ENCODE peak calls at places on chromosomes 16 and 17, in nine cellular contexts. One of them, this sample, is unnamed.

GRCh38 chr17:50265690-50266306 is 8.5 kb upstream of the TMEM92 start:
- DNase-seq in kidney tubule cell: no peak
- DNase-seq in tibial artery: peak; percentile 65
- DNase-seq in sigmoid colon: no peak
- DNase-seq in nucleus accumbens: no peak
- DNase-seq in AG08396: peak; percentile 8
- DNase-seq in choroid plexus epithelial cell: no peak
- DNase-seq in posterior cingulate gyrus: peak; percentile 29
- DNase-seq in fibroblast of pulmonary artery: no peak
- DNase-seq in this sample: no peak

GRCh38 chr16:57753448-57754353 is 18.1 kb downstream of the KATNB1 start:
- DNase-seq in kidney tubule cell: no peak
- DNase-seq in tibial artery: no peak
- DNase-seq in sigmoid colon: no peak
- DNase-seq in nucleus accumbens: no peak
- DNase-seq in AG08396: no peak
- DNase-seq in choroid plexus epithelial cell: no peak
- DNase-seq in posterior cingulate gyrus: peak; percentile 79
- DNase-seq in fibroblast of pulmonary artery: no peak
- DNase-seq in this sample: no peak

GRCh38 chr17:37506678-37507077 is 17.0 kb downstream of the DUSP14 start:
- DNase-seq in kidney tubule cell: peak; percentile 52
- DNase-seq in tibial artery: no peak
- DNase-seq in sigmoid colon: no peak
- DNase-seq in nucleus accumbens: no peak
- DNase-seq in AG08396: peak; percentile 29
- DNase-seq in choroid plexus epithelial cell: peak; percentile 60
- DNase-seq in posterior cingulate gyrus: peak; percentile 96
- DNase-seq in fibroblast of pulmonary artery: peak; percentile 43
- DNase-seq in this sample: peak; percentile 52

GRCh38 chr17:49224198-49224996 is 6.2 kb downstream of the PHOSPHO1 start:
- DNase-seq in kidney tubule cell: no peak
- DNase-seq in tibial artery: no peak
- DNase-seq in sigmoid colon: no peak
- DNase-seq in nucleus accumbens: no peak
- DNase-seq in AG08396: no peak
- DNase-seq in choroid plexus epithelial cell: no peak
- DNase-seq in posterior cingulate gyrus: peak; percentile 83
- DNase-seq in fibroblast of pulmonary artery: no peak
- DNase-seq in this sample: no peak

GRCh38 chr17:20066253-20066652 is 57.1 kb downstream of the SPECC1 start:
- DNase-seq in kidney tubule cell: peak; percentile 95
- DNase-seq in tibial artery: peak; percentile 81
- DNase-seq in sigmoid colon: peak; percentile 73
- DNase-seq in nucleus accumbens: no peak
- DNase-seq in AG08396: peak; percentile 56
- DNase-seq in choroid plexus epithelial cell: peak; percentile 64
- DNase-seq in posterior cingulate gyrus: peak; percentile 90
- DNase-seq in fibroblast of pulmonary artery: peak; percentile 83
- DNase-seq in this sample: no peak

GRCh38 chr17:35245196-35245486 is 2.3 kb downstream of the SLFN5 start:
- DNase-seq in kidney tubule cell: peak; percentile 89
- DNase-seq in tibial artery: no peak
- DNase-seq in sigmoid colon: no peak
- DNase-seq in nucleus accumbens: no peak
- DNase-seq in AG08396: peak; percentile 68
- DNase-seq in choroid plexus epithelial cell: peak; percentile 95
- DNase-seq in posterior cingulate gyrus: no peak
- DNase-seq in fibroblast of pulmonary artery: peak; percentile 93
- DNase-seq in this sample: no peak

GRCh38 chr17:4072487-4073157 is 70.2 kb downstream of the ZZEF1 start:
- DNase-seq in kidney tubule cell: no peak
- DNase-seq in tibial artery: no peak
- DNase-seq in sigmoid colon: no peak
- DNase-seq in nucleus accumbens: no peak
- DNase-seq in AG08396: peak; percentile 69
- DNase-seq in choroid plexus epithelial cell: peak; percentile 94
- DNase-seq in posterior cingulate gyrus: no peak
- DNase-seq in fibroblast of pulmonary artery: peak; percentile 61
- DNase-seq in this sample: no peak

GRCh38 chr16:11783319-11784047 is 13.6 kb downstream of the ZC3H7A start:
- DNase-seq in kidney tubule cell: peak; percentile 66
- DNase-seq in tibial artery: no peak
- DNase-seq in sigmoid colon: no peak
- DNase-seq in nucleus accumbens: no peak
- DNase-seq in AG08396: no peak
- DNase-seq in choroid plexus epithelial cell: peak; percentile 84
- DNase-seq in posterior cingulate gyrus: no peak
- DNase-seq in fibroblast of pulmonary artery: peak; percentile 79
- DNase-seq in this sample: no peak

GRCh38 chr17:57913576-57914273 is 41.5 kb downstream of the CUEDC1 start:
- DNase-seq in kidney tubule cell: no peak
- DNase-seq in tibial artery: no peak
- DNase-seq in sigmoid colon: no peak
- DNase-seq in nucleus accumbens: no peak
- DNase-seq in AG08396: no peak
- DNase-seq in choroid plexus epithelial cell: no peak
- DNase-seq in posterior cingulate gyrus: peak; percentile 91
- DNase-seq in fibroblast of pulmonary artery: no peak
- DNase-seq in this sample: no peak

GRCh38 chr17:19539841-19540311 is 6.2 kb downstream of the SLC47A1 start:
- DNase-seq in kidney tubule cell: no peak
- DNase-seq in tibial artery: no peak
- DNase-seq in sigmoid colon: no peak
- DNase-seq in nucleus accumbens: no peak
- DNase-seq in AG08396: no peak
- DNase-seq in choroid plexus epithelial cell: no peak
- DNase-seq in posterior cingulate gyrus: peak; percentile 72
- DNase-seq in fibroblast of pulmonary artery: no peak
- DNase-seq in this sample: no peak

GRCh38 chr17:74512624-74513084 is 18.6 kb downstream of the CD300LB start:
- DNase-seq in kidney tubule cell: peak; percentile 89
- DNase-seq in tibial artery: no peak
- DNase-seq in sigmoid colon: no peak
- DNase-seq in nucleus accumbens: no peak
- DNase-seq in AG08396: no peak
- DNase-seq in choroid plexus epithelial cell: no peak
- DNase-seq in posterior cingulate gyrus: no peak
- DNase-seq in fibroblast of pulmonary artery: peak; percentile 6
- DNase-seq in this sample: no peak

GRCh38 chr17:41785091-41785875 is 1.2 kb downstream of the JUP start:
- DNase-seq in kidney tubule cell: peak; percentile 74
- DNase-seq in tibial artery: no peak
- DNase-seq in sigmoid colon: no peak
- DNase-seq in nucleus accumbens: no peak
- DNase-seq in AG08396: no peak
- DNase-seq in choroid plexus epithelial cell: peak; percentile 70
- DNase-seq in posterior cingulate gyrus: no peak
- DNase-seq in fibroblast of pulmonary artery: peak; percentile 64
- DNase-seq in this sample: no peak

GRCh38 chr16:54846761-54847160 is 83.9 kb upstream of the IRX5 start:
- DNase-seq in kidney tubule cell: peak; percentile 83
- DNase-seq in tibial artery: no peak
- DNase-seq in sigmoid colon: no peak
- DNase-seq in nucleus accumbens: no peak
- DNase-seq in AG08396: no peak
- DNase-seq in choroid plexus epithelial cell: peak; percentile 4
- DNase-seq in posterior cingulate gyrus: no peak
- DNase-seq in fibroblast of pulmonary artery: no peak
- DNase-seq in this sample: no peak

GRCh38 chr16:28210979-28211505 is 723 bp downstream of the XPO6 start:
- DNase-seq in kidney tubule cell: peak; percentile 82
- DNase-seq in tibial artery: peak; percentile 86
- DNase-seq in sigmoid colon: peak; percentile 81
- DNase-seq in nucleus accumbens: peak; percentile 35
- DNase-seq in AG08396: peak; percentile 87
- DNase-seq in choroid plexus epithelial cell: peak; percentile 71
- DNase-seq in posterior cingulate gyrus: peak; percentile 92
- DNase-seq in fibroblast of pulmonary artery: peak; percentile 61
- DNase-seq in this sample: peak; percentile 65